ENCODE peak calls at places on chromosome 11, in eight cellular contexts. One of them, this sample, is unnamed.

GRCh38 chr11:11841121-11841604 is 609 bp upstream of the USP47 start:
- DNase-seq in mesendoderm: no peak
- DNase-seq in DND-41: no peak
- DNase-seq in small intestine: peak; percentile 60
- DNase-seq in astrocyte: peak; percentile 20
- DNase-seq in psoas muscle: peak; percentile 70
- DNase-seq in pancreas: peak; percentile 72
- DNase-seq in lung: peak; percentile 33
- DNase-seq in this sample: no peak

GRCh38 chr11:131425285-131425684 is 54.9 kb downstream of the NTM start:
- DNase-seq in small intestine: peak; percentile 56
- DNase-seq in lung: no peak
- DNase-seq in psoas muscle: no peak
- DNase-seq in pancreas: no peak
- DNase-seq in astrocyte: no peak
- DNase-seq in DND-41: no peak
- DNase-seq in mesendoderm: no peak
- DNase-seq in this sample: no peak

GRCh38 chr11:59025097-59025496 is 61.0 kb upstream of the GLYATL1B start:
- DNase-seq in mesendoderm: peak; percentile 0
- DNase-seq in pancreas: no peak
- DNase-seq in lung: no peak
- DNase-seq in astrocyte: no peak
- DNase-seq in small intestine: peak; percentile 84
- DNase-seq in DND-41: no peak
- DNase-seq in psoas muscle: no peak
- DNase-seq in this sample: no peak

GRCh38 chr11:113090716-113091577 is 129.7 kb downstream of the NCAM1 start:
- DNase-seq in pancreas: no peak
- DNase-seq in astrocyte: no peak
- DNase-seq in mesendoderm: no peak
- DNase-seq in DND-41: no peak
- DNase-seq in psoas muscle: no peak
- DNase-seq in small intestine: no peak
- DNase-seq in lung: no peak
- DNase-seq in this sample: no peak

GRCh38 chr11:7691759-7692334 is 14.4 kb downstream of the OVCH2 start:
- DNase-seq in astrocyte: peak; percentile 13
- DNase-seq in pancreas: no peak
- DNase-seq in lung: no peak
- DNase-seq in psoas muscle: no peak
- DNase-seq in mesendoderm: no peak
- DNase-seq in small intestine: no peak
- DNase-seq in DND-41: no peak
- DNase-seq in this sample: no peak

GRCh38 chr11:64186205-64187165 is 514 bp downstream of the STIP1 start:
- DNase-seq in DND-41: peak; percentile 29
- DNase-seq in mesendoderm: peak; percentile 31
- DNase-seq in lung: no peak
- DNase-seq in psoas muscle: no peak
- DNase-seq in small intestine: no peak
- DNase-seq in pancreas: no peak
- DNase-seq in astrocyte: no peak
- DNase-seq in this sample: peak; percentile 26

GRCh38 chr11:47235163-47235562 is 13.5 kb downstream of the ACP2 start:
- DNase-seq in astrocyte: no peak
- DNase-seq in lung: no peak
- DNase-seq in small intestine: no peak
- DNase-seq in mesendoderm: no peak
- DNase-seq in psoas muscle: no peak
- DNase-seq in pancreas: no peak
- DNase-seq in DND-41: no peak
- DNase-seq in this sample: no peak

GRCh38 chr11:118912742-118913410 is 12.8 kb downstream of the BCL9L start:
- DNase-seq in mesendoderm: peak; percentile 73
- DNase-seq in lung: no peak
- DNase-seq in DND-41: no peak
- DNase-seq in astrocyte: no peak
- DNase-seq in pancreas: no peak
- DNase-seq in small intestine: peak; percentile 72
- DNase-seq in psoas muscle: peak; percentile 61
- DNase-seq in this sample: no peak

GRCh38 chr11:68549789-68550484 is 89.4 kb downstream of the PPP6R3 start:
- DNase-seq in astrocyte: peak; percentile 42
- DNase-seq in mesendoderm: no peak
- DNase-seq in DND-41: no peak
- DNase-seq in small intestine: no peak
- DNase-seq in lung: no peak
- DNase-seq in psoas muscle: no peak
- DNase-seq in pancreas: no peak
- DNase-seq in this sample: no peak

GRCh38 chr11:125300791-125301218 is 136.3 kb downstream of the PKNOX2 start:
- DNase-seq in DND-41: no peak
- DNase-seq in mesendoderm: peak; percentile 95
- DNase-seq in psoas muscle: peak; percentile 75
- DNase-seq in small intestine: no peak
- DNase-seq in pancreas: no peak
- DNase-seq in astrocyte: peak; percentile 91
- DNase-seq in lung: no peak
- DNase-seq in this sample: no peak

GRCh38 chr11:76861490-76861953 is 804 bp downstream of the ACER3 start:
- DNase-seq in small intestine: peak; percentile 56
- DNase-seq in psoas muscle: no peak
- DNase-seq in mesendoderm: peak; percentile 14
- DNase-seq in pancreas: no peak
- DNase-seq in astrocyte: peak; percentile 3
- DNase-seq in lung: no peak
- DNase-seq in DND-41: no peak
- DNase-seq in this sample: no peak

GRCh38 chr11:2213890-2214526 is 42.4 kb upstream of the TH start:
- DNase-seq in pancreas: peak; percentile 45
- DNase-seq in small intestine: no peak
- DNase-seq in lung: peak; percentile 20
- DNase-seq in astrocyte: no peak
- DNase-seq in mesendoderm: no peak
- DNase-seq in DND-41: no peak
- DNase-seq in psoas muscle: peak; percentile 32
- DNase-seq in this sample: no peak

GRCh38 chr11:530960-531825 is 4.2 kb downstream of the HRAS start:
- DNase-seq in astrocyte: no peak
- DNase-seq in mesendoderm: no peak
- DNase-seq in pancreas: peak; percentile 53
- DNase-seq in small intestine: no peak
- DNase-seq in DND-41: no peak
- DNase-seq in lung: no peak
- DNase-seq in psoas muscle: no peak
- DNase-seq in this sample: no peak

GRCh38 chr11:75733346-75734107 is 15.9 kb downstream of the MOGAT2 start:
- DNase-seq in pancreas: no peak
- DNase-seq in DND-41: no peak
- DNase-seq in psoas muscle: no peak
- DNase-seq in lung: no peak
- DNase-seq in astrocyte: peak; percentile 57
- DNase-seq in small intestine: peak; percentile 88
- DNase-seq in mesendoderm: no peak
- DNase-seq in this sample: no peak

GRCh38 chr11:42840856-42841255 is 470.9 kb upstream of the API5 start:
- DNase-seq in psoas muscle: no peak
- DNase-seq in lung: no peak
- DNase-seq in DND-41: no peak
- DNase-seq in mesendoderm: peak; percentile 55
- DNase-seq in astrocyte: no peak
- DNase-seq in small intestine: no peak
- DNase-seq in pancreas: no peak
- DNase-seq in this sample: no peak

GRCh38 chr11:122637538-122637937 is 18.0 kb upstream of the UBASH3B start:
- DNase-seq in lung: no peak
- DNase-seq in astrocyte: no peak
- DNase-seq in psoas muscle: no peak
- DNase-seq in small intestine: peak; percentile 10
- DNase-seq in mesendoderm: no peak
- DNase-seq in pancreas: no peak
- DNase-seq in DND-41: peak; percentile 79
- DNase-seq in this sample: peak; percentile 50

GRCh38 chr11:64722141-64723050 is 601 bp downstream of the NRXN2 start:
- DNase-seq in small intestine: no peak
- DNase-seq in lung: no peak
- DNase-seq in pancreas: peak; percentile 46
- DNase-seq in mesendoderm: no peak
- DNase-seq in DND-41: no peak
- DNase-seq in psoas muscle: no peak
- DNase-seq in astrocyte: no peak
- DNase-seq in this sample: no peak

DNA sequence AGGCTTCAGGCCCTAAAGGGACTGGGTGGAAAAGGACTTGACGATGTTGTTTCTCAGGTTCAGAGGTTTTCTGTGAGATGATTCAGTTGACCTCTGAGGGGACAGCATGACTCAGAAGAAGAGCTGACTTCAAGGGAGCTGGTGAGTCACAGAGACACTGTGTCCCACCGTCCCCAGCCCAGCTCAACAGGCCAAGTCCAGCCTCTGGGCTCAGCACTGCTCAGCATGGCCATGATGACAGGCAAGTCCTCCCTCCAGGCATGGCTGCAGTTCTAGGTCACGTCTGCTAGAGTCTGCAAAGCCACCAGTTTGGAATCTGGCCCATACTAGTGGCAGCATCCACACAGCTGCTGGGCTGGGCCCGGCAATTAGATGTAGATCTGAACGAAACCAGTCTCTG is 12.9 kb downstream of the TRIM29 start:
- DNase-seq in pancreas: no peak
- DNase-seq in lung: no peak
- DNase-seq in psoas muscle: no peak
- DNase-seq in astrocyte: peak; percentile 7
- DNase-seq in DND-41: no peak
- DNase-seq in small intestine: peak; percentile 29
- DNase-seq in mesendoderm: peak; percentile 42
- DNase-seq in this sample: no peak
- H3K27ac ChIP-seq in pancreas: no peak overlapping the region
- H3K27ac ChIP-seq in lung: no peak overlapping the region
- H3K27ac ChIP-seq in psoas muscle: no peak overlapping the region
- H3K27ac ChIP-seq in astrocyte: no peak overlapping the region
- H3K27ac ChIP-seq in DND-41: no peak overlapping the region
- H3K27ac ChIP-seq in small intestine: no peak overlapping the region
- H3K27ac ChIP-seq in mesendoderm: no peak overlapping the region
- H3K27ac ChIP-seq in this sample: no peak overlapping the region

DNA sequence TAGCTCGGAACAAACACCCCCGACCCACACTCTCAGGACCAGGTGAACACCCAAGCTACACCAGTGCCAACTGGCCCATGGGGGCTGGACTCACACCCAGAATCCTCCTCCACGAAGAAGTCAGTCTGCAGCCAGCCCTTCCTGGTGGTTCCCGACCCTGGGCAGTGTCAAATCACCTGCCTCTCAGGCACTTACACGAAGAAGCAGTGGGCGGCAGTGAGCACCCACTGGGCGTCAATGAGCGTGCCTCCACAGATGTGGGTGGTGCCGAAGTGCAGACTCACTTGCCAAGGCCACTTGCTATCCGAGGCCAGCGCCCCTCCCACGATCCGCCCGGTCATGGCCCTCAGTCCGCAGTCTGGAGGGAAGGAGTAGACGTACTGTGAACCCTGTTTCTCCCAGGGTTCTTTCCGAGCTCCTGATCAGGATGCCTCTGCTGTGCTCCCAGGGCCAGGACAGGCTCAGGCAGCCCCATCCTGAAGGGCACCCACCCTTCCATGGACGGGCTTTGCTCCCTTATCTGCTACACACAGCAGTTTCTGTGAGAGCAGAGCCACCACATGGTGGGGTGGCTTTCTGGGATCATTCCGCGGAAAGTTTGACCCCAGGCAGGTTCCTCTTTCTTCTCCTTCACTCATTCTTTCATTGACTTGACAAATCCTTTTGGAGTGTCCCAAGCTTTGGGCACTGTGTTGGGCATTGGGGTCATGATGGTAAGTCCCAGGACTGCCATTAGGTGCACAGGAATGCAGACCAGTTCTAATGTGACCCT is 19.4 kb downstream of the TMPRSS13 start:
- DNase-seq in astrocyte: no peak
- DNase-seq in lung: no peak
- DNase-seq in psoas muscle: peak; percentile 19
- DNase-seq in pancreas: no peak
- DNase-seq in DND-41: peak; percentile 4
- DNase-seq in mesendoderm: no peak
- DNase-seq in small intestine: peak; percentile 61
- DNase-seq in this sample: no peak
- H3K27ac ChIP-seq in astrocyte: no peak overlapping the region
- H3K27ac ChIP-seq in lung: no peak overlapping the region
- H3K27ac ChIP-seq in psoas muscle: no peak overlapping the region
- H3K27ac ChIP-seq in pancreas: no peak overlapping the region
- H3K27ac ChIP-seq in DND-41: peak overlapping the region; percentile 55
- H3K27ac ChIP-seq in mesendoderm: no peak overlapping the region
- H3K27ac ChIP-seq in small intestine: no peak overlapping the region
- H3K27ac ChIP-seq in this sample: no peak overlapping the region

DNA sequence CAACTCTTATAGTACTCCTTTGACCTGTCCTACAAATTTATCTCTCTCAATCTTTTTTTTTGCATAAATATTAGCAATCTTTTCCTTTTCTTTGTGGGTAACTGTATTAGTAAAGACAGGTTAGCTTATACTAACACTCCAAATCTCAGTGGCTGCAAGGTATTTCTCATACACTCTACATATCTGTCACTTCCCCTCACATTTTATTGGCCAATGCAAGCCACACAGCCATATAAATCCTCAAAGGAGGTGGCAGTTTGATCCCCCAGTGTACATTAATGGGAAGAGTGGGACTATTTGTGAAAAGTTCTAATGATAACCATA is 42.6 kb upstream of the EED start:
- DNase-seq in lung: no peak
- DNase-seq in small intestine: no peak
- DNase-seq in pancreas: no peak
- DNase-seq in mesendoderm: no peak
- DNase-seq in astrocyte: no peak
- DNase-seq in DND-41: peak; percentile 10
- DNase-seq in psoas muscle: no peak
- DNase-seq in this sample: no peak
- H3K27ac ChIP-seq in lung: no peak overlapping the region
- H3K27ac ChIP-seq in small intestine: no peak overlapping the region
- H3K27ac ChIP-seq in pancreas: peak overlapping the region; percentile 33
- H3K27ac ChIP-seq in mesendoderm: no peak overlapping the region
- H3K27ac ChIP-seq in astrocyte: no peak overlapping the region
- H3K27ac ChIP-seq in DND-41: peak overlapping the region; percentile 79
- H3K27ac ChIP-seq in psoas muscle: peak overlapping the region; percentile 41
- H3K27ac ChIP-seq in this sample: peak overlapping the region; percentile 12

GRCh38 chr11:102172127-102172848 is 62.0 kb downstream of the YAP1 start:
- DNase-seq in pancreas: no peak
- DNase-seq in lung: no peak
- DNase-seq in mesendoderm: no peak
- DNase-seq in astrocyte: peak; percentile 57
- DNase-seq in psoas muscle: no peak
- DNase-seq in DND-41: no peak
- DNase-seq in small intestine: no peak
- DNase-seq in this sample: no peak

GRCh38 chr11:102166175-102166574 is 55.9 kb downstream of the YAP1 start:
- DNase-seq in mesendoderm: no peak
- DNase-seq in small intestine: no peak
- DNase-seq in DND-41: no peak
- DNase-seq in pancreas: no peak
- DNase-seq in lung: no peak
- DNase-seq in psoas muscle: no peak
- DNase-seq in astrocyte: no peak
- DNase-seq in this sample: no peak

GRCh38 chr11:102168483-102168882 is 58.2 kb downstream of the YAP1 start:
- DNase-seq in astrocyte: no peak
- DNase-seq in pancreas: no peak
- DNase-seq in DND-41: no peak
- DNase-seq in lung: no peak
- DNase-seq in psoas muscle: no peak
- DNase-seq in small intestine: no peak
- DNase-seq in mesendoderm: peak; percentile 72
- DNase-seq in this sample: no peak

GRCh38 chr11:102171101-102171500 is 60.9 kb downstream of the YAP1 start:
- DNase-seq in pancreas: no peak
- DNase-seq in small intestine: no peak
- DNase-seq in psoas muscle: no peak
- DNase-seq in DND-41: no peak
- DNase-seq in astrocyte: peak; percentile 71
- DNase-seq in lung: no peak
- DNase-seq in mesendoderm: no peak
- DNase-seq in this sample: no peak
- H3K27ac ChIP-seq in pancreas: no peak overlapping the region
- H3K27ac ChIP-seq in small intestine: no peak overlapping the region
- H3K27ac ChIP-seq in psoas muscle: peak overlapping the region; percentile 13
- H3K27ac ChIP-seq in DND-41: no peak overlapping the region
- H3K27ac ChIP-seq in astrocyte: peak overlapping the region; percentile 76
- H3K27ac ChIP-seq in lung: no peak overlapping the region
- H3K27ac ChIP-seq in mesendoderm: no peak overlapping the region
- H3K27ac ChIP-seq in this sample: no peak overlapping the region

This sample was measured in naive thymus-derived CD4-positive, alpha-beta T cell.